ENCODE peak calls at places on chromosome 2, in six cellular contexts. Y, L, K, V, H and W are unnamed samples.

GRCh38 chr2:143258126-143258892 is 129.1 kb downstream of the ARHGAP15 start:
- DNase-seq in Y (no peak), L (no peak), K (no peak), V (no peak), H (no peak), W (no peak)

GRCh38 chr2:9206991-9207640 is 504 bp downstream of the ASAP2 start:
- DNase-seq in Y (no peak), L (no peak), K (no peak), V (no peak), H (peak), W (peak)

GRCh38 chr2:81979051-81979450 is 1674.5 kb upstream of the LRRTM1 start:
- DNase-seq in Y (no peak), L (no peak), K (no peak), V (no peak), H (no peak), W (no peak)

GRCh38 chr2:190802133-190802532 is 78.5 kb upstream of the GLS start:
- DNase-seq in Y (no peak), L (no peak), K (no peak), V (no peak), H (no peak), W (no peak)

GRCh38 chr2:79512442-79513401 is at the start of gene CTNNA2:
- DNase-seq in Y (no peak), L (peak), K (no peak), V (no peak), H (peak), W (peak)

GRCh38 chr2:128413718-128414341 is 95.2 kb upstream of the HS6ST1 start:
- DNase-seq in Y (no peak), L (no peak), K (no peak), V (no peak), H (no peak), W (peak)

GRCh38 chr2:120934891-120935338 is 199.2 kb downstream of the GLI2 start:
- DNase-seq in Y (no peak), L (peak), K (no peak), V (peak), H (no peak), W (no peak)

GRCh38 chr2:44955593-44956449 is 14.3 kb downstream of the SIX3 start:
- DNase-seq in Y (peak), L (peak), K (peak), V (peak), H (peak), W (peak)

GRCh38 chr2:239065537-239065936 is 217.7 kb downstream of the TWIST2 start:
- DNase-seq in Y (no peak), L (no peak), K (no peak), V (no peak), H (no peak), W (no peak)

GRCh38 chr2:96088340-96089335 is 27.7 kb downstream of the ADRA2B start:
- DNase-seq in Y (peak), L (no peak), K (no peak), V (no peak), H (no peak), W (peak)

GRCh38 chr2:3222636-3223035 is 155.0 kb downstream of the EIPR1 start:
- DNase-seq in Y (peak), L (no peak), K (no peak), V (no peak), H (peak), W (peak)